ENCODE peak calls at places on chromosomes 11 and 22, in seven cellular contexts. One of them, this sample, is unnamed.

GRCh38 chr11:117289795-117290194 is 1.4 kb upstream of the BACE1-AS start:
- DNase-seq in CD8-positive, alpha-beta T cell: no peak
- DNase-seq in AG04450: no peak
- DNase-seq in NCI-H446: no peak
- DNase-seq in posterior cingulate gyrus: no peak
- DNase-seq in dorsolateral prefrontal cortex: no peak
- DNase-seq in NCI-H1930: no peak
- DNase-seq in this sample: no peak

GRCh38 chr11:79336740-79337517 is 103.9 kb downstream of the TENM4 start:
- DNase-seq in posterior cingulate gyrus: no peak
- DNase-seq in CD8-positive, alpha-beta T cell: no peak
- DNase-seq in NCI-H1930: no peak
- DNase-seq in dorsolateral prefrontal cortex: no peak
- DNase-seq in AG04450: no peak
- DNase-seq in NCI-H446: no peak
- DNase-seq in this sample: no peak

GRCh38 chr11:78254263-78254662 is 65.5 kb downstream of the USP35 start:
- DNase-seq in AG04450: no peak
- DNase-seq in NCI-H1930: no peak
- DNase-seq in CD8-positive, alpha-beta T cell: no peak
- DNase-seq in NCI-H446: no peak
- DNase-seq in posterior cingulate gyrus: no peak
- DNase-seq in dorsolateral prefrontal cortex: no peak
- DNase-seq in this sample: no peak

GRCh38 chr11:132576706-132577105 is 955.6 kb downstream of the OPCML start:
- DNase-seq in dorsolateral prefrontal cortex: no peak
- DNase-seq in NCI-H1930: no peak
- DNase-seq in CD8-positive, alpha-beta T cell: no peak
- DNase-seq in NCI-H446: no peak
- DNase-seq in posterior cingulate gyrus: no peak
- DNase-seq in AG04450: peak
- DNase-seq in this sample: no peak

GRCh38 chr11:62770778-62771143 is 435 bp upstream of the TAF6L start:
- DNase-seq in posterior cingulate gyrus: peak
- DNase-seq in NCI-H446: no peak
- DNase-seq in NCI-H1930: no peak
- DNase-seq in CD8-positive, alpha-beta T cell: peak
- DNase-seq in dorsolateral prefrontal cortex: no peak
- DNase-seq in AG04450: no peak
- DNase-seq in this sample: peak

GRCh38 chr11:13928566-13929251 is 33.8 kb upstream of the SPON1 start:
- DNase-seq in posterior cingulate gyrus: no peak
- DNase-seq in dorsolateral prefrontal cortex: no peak
- DNase-seq in AG04450: no peak
- DNase-seq in NCI-H1930: no peak
- DNase-seq in NCI-H446: no peak
- DNase-seq in CD8-positive, alpha-beta T cell: no peak
- DNase-seq in this sample: no peak

GRCh38 chr11:95453616-95454118 is 222.7 kb upstream of the SESN3 start:
- DNase-seq in NCI-H446: no peak
- DNase-seq in AG04450: no peak
- DNase-seq in NCI-H1930: no peak
- DNase-seq in posterior cingulate gyrus: peak
- DNase-seq in dorsolateral prefrontal cortex: peak
- DNase-seq in CD8-positive, alpha-beta T cell: no peak
- DNase-seq in this sample: no peak

GRCh38 chr22:49413551-49413950 is 414.1 kb downstream of the BRD1 start:
- DNase-seq in NCI-H446: no peak
- DNase-seq in CD8-positive, alpha-beta T cell: no peak
- DNase-seq in NCI-H1930: no peak
- DNase-seq in dorsolateral prefrontal cortex: no peak
- DNase-seq in AG04450: no peak
- DNase-seq in posterior cingulate gyrus: no peak
- DNase-seq in this sample: peak

GRCh38 chr11:19921976-19922688 is 209.5 kb downstream of the NAV2 start:
- DNase-seq in NCI-H1930: no peak
- DNase-seq in NCI-H446: no peak
- DNase-seq in dorsolateral prefrontal cortex: no peak
- DNase-seq in posterior cingulate gyrus: no peak
- DNase-seq in AG04450: no peak
- DNase-seq in CD8-positive, alpha-beta T cell: no peak
- DNase-seq in this sample: no peak